ENCODE peak calls at places on chromosomes 16 and 17, in seven cellular contexts. One of them, this sample, is unnamed. For H3K27me3 and H3K4me1, the result is how much of the 10 kb centered on the place peaks cover.

GRCh38 chr16:22397459-22397858 is 23.0 kb upstream of the CDR2 start:
- DNase-seq in psoas muscle: no peak
- DNase-seq in foreskin keratinocyte: peak
- DNase-seq in HCT116: no peak
- DNase-seq in MM.1S: no peak
- DNase-seq in IMR-90: peak
- DNase-seq in SK-N-SH: no peak
- DNase-seq in this sample: no peak

GRCh38 chr16:82761236-82761635 is 134.5 kb downstream of the CDH13 start:
- DNase-seq in HCT116: no peak
- DNase-seq in MM.1S: no peak
- DNase-seq in foreskin keratinocyte: peak
- DNase-seq in psoas muscle: peak
- DNase-seq in SK-N-SH: no peak
- DNase-seq in IMR-90: peak
- DNase-seq in this sample: no peak

GRCh38 chr16:63312343-63312742 is 1276.1 kb upstream of the CDH8 start:
- DNase-seq in foreskin keratinocyte: no peak
- DNase-seq in HCT116: no peak
- DNase-seq in psoas muscle: no peak
- DNase-seq in MM.1S: no peak
- DNase-seq in IMR-90: no peak
- DNase-seq in SK-N-SH: peak
- DNase-seq in this sample: no peak

GRCh38 chr17:16398270-16399267 is 16.8 kb upstream of the TRPV2 start:
- DNase-seq in HCT116: no peak
- DNase-seq in foreskin keratinocyte: peak
- DNase-seq in psoas muscle: peak
- DNase-seq in IMR-90: no peak
- DNase-seq in MM.1S: no peak
- DNase-seq in SK-N-SH: peak
- DNase-seq in this sample: no peak

GRCh38 chr17:45291170-45291805 is 25.5 kb downstream of the MAP3K14 start:
- DNase-seq in psoas muscle: peak
- DNase-seq in foreskin keratinocyte: no peak
- DNase-seq in SK-N-SH: no peak
- DNase-seq in HCT116: no peak
- DNase-seq in MM.1S: no peak
- DNase-seq in IMR-90: no peak
- DNase-seq in this sample: no peak

GRCh38 chr17:16880121-16880842 is 91.6 kb downstream of the TNFRSF13B start:
- DNase-seq in psoas muscle: no peak
- DNase-seq in IMR-90: no peak
- DNase-seq in HCT116: no peak
- DNase-seq in MM.1S: no peak
- DNase-seq in foreskin keratinocyte: no peak
- DNase-seq in SK-N-SH: no peak
- DNase-seq in this sample: peak

GRCh38 chr16:71479420-71479819 is 9.7 kb downstream of the ZNF19 start:
- DNase-seq in MM.1S: no peak
- DNase-seq in psoas muscle: no peak
- DNase-seq in IMR-90: peak
- DNase-seq in foreskin keratinocyte: no peak
- DNase-seq in SK-N-SH: peak
- DNase-seq in HCT116: no peak
- DNase-seq in this sample: no peak

GRCh38 chr17:82237083-82237745 is 8.4 kb downstream of the SLC16A3 start:
- DNase-seq in HCT116: no peak
- DNase-seq in IMR-90: no peak
- DNase-seq in foreskin keratinocyte: no peak
- DNase-seq in psoas muscle: peak
- DNase-seq in MM.1S: no peak
- DNase-seq in SK-N-SH: no peak
- DNase-seq in this sample: no peak

GRCh38 chr17:68015081-68015723 is 18.9 kb upstream of the C17orf58 start:
- DNase-seq in IMR-90: no peak
- DNase-seq in foreskin keratinocyte: no peak
- DNase-seq in HCT116: no peak
- DNase-seq in SK-N-SH: no peak
- DNase-seq in MM.1S: no peak
- DNase-seq in psoas muscle: no peak
- DNase-seq in this sample: no peak

GRCh38 chr16:1102921-1103648 is 7.0 kb upstream of the C1QTNF8 start:
- DNase-seq in IMR-90: no peak
- DNase-seq in foreskin keratinocyte: no peak
- DNase-seq in MM.1S: peak
- DNase-seq in SK-N-SH: peak
- DNase-seq in psoas muscle: peak
- DNase-seq in HCT116: no peak
- DNase-seq in this sample: peak

GRCh38 chr17:74151551-74152315 is 51.7 kb upstream of the RPL38 start:
- DNase-seq in IMR-90: no peak
- DNase-seq in HCT116: no peak
- DNase-seq in foreskin keratinocyte: no peak
- DNase-seq in MM.1S: no peak
- DNase-seq in SK-N-SH: no peak
- DNase-seq in psoas muscle: no peak
- DNase-seq in this sample: no peak

GRCh38 chr17:56274491-56274890 is 121.2 kb downstream of the ANKFN1 start:
- DNase-seq in IMR-90: no peak
- DNase-seq in SK-N-SH: no peak
- DNase-seq in HCT116: no peak
- DNase-seq in MM.1S: no peak
- DNase-seq in foreskin keratinocyte: no peak
- DNase-seq in psoas muscle: no peak
- DNase-seq in this sample: no peak

GRCh38 chr17:12136243-12136642 is 115.6 kb downstream of the MAP2K4 start:
- DNase-seq in SK-N-SH: no peak
- DNase-seq in HCT116: no peak
- DNase-seq in psoas muscle: no peak
- DNase-seq in MM.1S: no peak
- DNase-seq in foreskin keratinocyte: no peak
- DNase-seq in IMR-90: no peak
- DNase-seq in this sample: no peak

GRCh38 chr16:57901480-57902069 is 69.4 kb downstream of the CNGB1 start:
- DNase-seq in SK-N-SH: no peak
- DNase-seq in MM.1S: no peak
- DNase-seq in HCT116: no peak
- DNase-seq in psoas muscle: no peak
- DNase-seq in foreskin keratinocyte: no peak
- DNase-seq in IMR-90: no peak
- DNase-seq in this sample: no peak

GRCh38 chr16:57903656-57904055 is 67.3 kb downstream of the CNGB1 start:
- DNase-seq in psoas muscle: no peak
- DNase-seq in IMR-90: no peak
- DNase-seq in HCT116: no peak
- DNase-seq in foreskin keratinocyte: no peak
- DNase-seq in MM.1S: no peak
- DNase-seq in SK-N-SH: no peak
- DNase-seq in this sample: no peak

GRCh38 chr16:57900796-57901479 is 70.0 kb downstream of the CNGB1 start:
- DNase-seq in IMR-90: no peak
- DNase-seq in MM.1S: no peak
- DNase-seq in HCT116: no peak
- DNase-seq in foreskin keratinocyte: no peak
- DNase-seq in SK-N-SH: no peak
- DNase-seq in psoas muscle: no peak
- DNase-seq in this sample: no peak

GRCh38 chr16:57906385-57907316 is 64.3 kb downstream of the CNGB1 start:
- DNase-seq in SK-N-SH: no peak
- DNase-seq in MM.1S: no peak
- DNase-seq in psoas muscle: no peak
- DNase-seq in HCT116: no peak
- DNase-seq in foreskin keratinocyte: no peak
- DNase-seq in IMR-90: no peak
- DNase-seq in this sample: peak

GRCh38 chr16:57904101-57904500 is 66.8 kb downstream of the CNGB1 start:
- DNase-seq in SK-N-SH: no peak
- DNase-seq in IMR-90: no peak
- DNase-seq in HCT116: no peak
- DNase-seq in psoas muscle: no peak
- DNase-seq in foreskin keratinocyte: no peak
- DNase-seq in MM.1S: no peak
- DNase-seq in this sample: no peak
- TF ChIP-seq CTCF in SK-N-SH: no peak
- TF ChIP-seq CTCF in IMR-90: no peak
- TF ChIP-seq CTCF in HCT116: no peak
- TF ChIP-seq CTCF in psoas muscle: no peak
- TF ChIP-seq CTCF in foreskin keratinocyte: no peak
- TF ChIP-seq CTCF in MM.1S: no peak
- TF ChIP-seq CTCF in this sample: no peak

DNA sequence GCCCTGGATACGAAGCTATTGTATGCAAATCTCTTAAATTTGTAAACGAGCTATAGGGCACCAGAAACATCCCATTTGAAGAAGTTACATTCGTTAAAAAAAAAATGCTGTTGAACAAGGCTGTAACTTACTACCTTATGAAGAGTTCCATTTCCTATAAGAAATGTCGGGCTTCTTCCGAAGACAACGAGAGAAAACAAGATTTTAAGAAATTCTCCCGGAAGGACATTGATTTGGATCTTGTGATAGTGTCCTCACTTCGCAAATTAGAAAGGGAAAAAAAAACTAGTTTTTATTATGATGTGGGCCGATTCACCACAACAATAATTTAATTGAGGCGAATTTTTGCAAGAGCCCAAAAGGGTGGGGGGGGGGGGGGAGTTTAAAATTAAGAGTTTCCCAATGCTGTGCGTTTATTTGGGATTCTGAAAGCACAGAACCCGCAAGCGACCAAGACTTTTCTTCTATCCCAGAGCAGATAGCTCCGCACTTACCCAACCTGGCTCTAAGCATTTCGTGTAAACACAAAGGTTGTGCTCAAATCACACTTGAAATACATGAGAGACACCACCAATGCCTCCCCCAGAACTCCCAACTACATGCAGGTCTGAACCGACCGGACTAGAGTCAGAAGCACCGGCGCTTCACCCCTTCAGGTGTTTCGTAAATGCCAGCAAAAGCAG is 1.4 kb upstream of the SOX9 start:
- DNase-seq in psoas muscle: no peak
- DNase-seq in IMR-90: no peak
- DNase-seq in MM.1S: no peak
- DNase-seq in foreskin keratinocyte: no peak
- DNase-seq in HCT116: no peak
- DNase-seq in SK-N-SH: no peak
- DNase-seq in this sample: no peak
- H3K27me3 ChIP-seq in psoas muscle: under half
- H3K27me3 ChIP-seq in IMR-90: under half
- H3K27me3 ChIP-seq in MM.1S: under half
- H3K27me3 ChIP-seq in foreskin keratinocyte: under half
- H3K27me3 ChIP-seq in HCT116: under half
- H3K27me3 ChIP-seq in SK-N-SH: under half
- H3K27me3 ChIP-seq in this sample: under half

GRCh38 chr17:81030726-81031570 is 4.0 kb upstream of the BAIAP2 start:
- DNase-seq in foreskin keratinocyte: no peak
- DNase-seq in IMR-90: no peak
- DNase-seq in SK-N-SH: no peak
- DNase-seq in psoas muscle: peak
- DNase-seq in MM.1S: no peak
- DNase-seq in HCT116: no peak
- DNase-seq in this sample: no peak
- H3K4me1 ChIP-seq in foreskin keratinocyte: under half
- H3K4me1 ChIP-seq in IMR-90: under half
- H3K4me1 ChIP-seq in SK-N-SH: under half
- H3K4me1 ChIP-seq in psoas muscle: under half
- H3K4me1 ChIP-seq in MM.1S: under half
- H3K4me1 ChIP-seq in HCT116: under half
- H3K4me1 ChIP-seq in this sample: under half

GRCh38 chr16:85015481-85016177 is 4.3 kb upstream of the ZDHHC7 start:
- DNase-seq in IMR-90: peak
- DNase-seq in foreskin keratinocyte: no peak
- DNase-seq in SK-N-SH: no peak
- DNase-seq in MM.1S: no peak
- DNase-seq in psoas muscle: peak
- DNase-seq in HCT116: no peak
- DNase-seq in this sample: no peak
- TF ChIP-seq CTCF in IMR-90: no peak
- TF ChIP-seq CTCF in foreskin keratinocyte: no peak
- TF ChIP-seq CTCF in SK-N-SH: no peak
- TF ChIP-seq CTCF in MM.1S: no peak
- TF ChIP-seq CTCF in psoas muscle: no peak
- TF ChIP-seq CTCF in HCT116: no peak
- TF ChIP-seq CTCF in this sample: no peak

GRCh38 chr17:80517641-80518040 is 27.0 kb upstream of the RPTOR start:
- DNase-seq in MM.1S: no peak
- DNase-seq in SK-N-SH: no peak
- DNase-seq in HCT116: no peak
- DNase-seq in psoas muscle: no peak
- DNase-seq in IMR-90: no peak
- DNase-seq in foreskin keratinocyte: peak
- DNase-seq in this sample: no peak

GRCh38 chr17:80520810-80521209 is 23.8 kb upstream of the RPTOR start:
- DNase-seq in psoas muscle: no peak
- DNase-seq in SK-N-SH: no peak
- DNase-seq in IMR-90: no peak
- DNase-seq in foreskin keratinocyte: no peak
- DNase-seq in HCT116: no peak
- DNase-seq in MM.1S: no peak
- DNase-seq in this sample: no peak

GRCh38 chr17:80516533-80516932 is 28.1 kb upstream of the RPTOR start:
- DNase-seq in MM.1S: no peak
- DNase-seq in HCT116: no peak
- DNase-seq in IMR-90: no peak
- DNase-seq in psoas muscle: no peak
- DNase-seq in foreskin keratinocyte: no peak
- DNase-seq in SK-N-SH: no peak
- DNase-seq in this sample: no peak

GRCh38 chr17:80518392-80518791 is 26.2 kb upstream of the RPTOR start:
- DNase-seq in HCT116: no peak
- DNase-seq in foreskin keratinocyte: no peak
- DNase-seq in IMR-90: no peak
- DNase-seq in SK-N-SH: no peak
- DNase-seq in psoas muscle: no peak
- DNase-seq in MM.1S: no peak
- DNase-seq in this sample: no peak

GRCh38 chr17:80519091-80519781 is 25.4 kb upstream of the RPTOR start:
- DNase-seq in SK-N-SH: no peak
- DNase-seq in foreskin keratinocyte: no peak
- DNase-seq in IMR-90: no peak
- DNase-seq in HCT116: no peak
- DNase-seq in psoas muscle: no peak
- DNase-seq in MM.1S: no peak
- DNase-seq in this sample: no peak
- H3K27me3 ChIP-seq in SK-N-SH: under half
- H3K27me3 ChIP-seq in foreskin keratinocyte: under half
- H3K27me3 ChIP-seq in IMR-90: under half
- H3K27me3 ChIP-seq in HCT116: under half
- H3K27me3 ChIP-seq in psoas muscle: under half
- H3K27me3 ChIP-seq in MM.1S: half or more
- H3K27me3 ChIP-seq in this sample: under half

GRCh38 chr17:4582691-4583090 is 1.6 kb upstream of the SMTNL2 start:
- DNase-seq in SK-N-SH: no peak
- DNase-seq in MM.1S: no peak
- DNase-seq in psoas muscle: peak
- DNase-seq in foreskin keratinocyte: no peak
- DNase-seq in HCT116: no peak
- DNase-seq in IMR-90: no peak
- DNase-seq in this sample: no peak
- H3K4me1 ChIP-seq in SK-N-SH: under half
- H3K4me1 ChIP-seq in MM.1S: under half
- H3K4me1 ChIP-seq in psoas muscle: under half
- H3K4me1 ChIP-seq in foreskin keratinocyte: under half
- H3K4me1 ChIP-seq in HCT116: under half
- H3K4me1 ChIP-seq in IMR-90: under half
- H3K4me1 ChIP-seq in this sample: under half

This sample was measured in CD8-positive, alpha-beta T cell.